ENCODE peak calls at places on chromosomes 11 and 22, in four cellular contexts. One of them, this sample, is unnamed. For H3K4me1 and H3K27me3, the result is how much of the 10 kb centered on the place peaks cover.

GRCh38 chr22:47395481-47395880 is 633.0 kb downstream of the TBC1D22A start:
- DNase-seq in BE2C: no peak
- DNase-seq in upper lobe of right lung: peak
- DNase-seq in ovary: no peak
- DNase-seq in this sample: peak

GRCh38 chr22:24727218-24727851 is 47.2 kb downstream of the PIWIL3 start:
- DNase-seq in ovary: no peak
- DNase-seq in BE2C: peak
- DNase-seq in upper lobe of right lung: no peak
- DNase-seq in this sample: peak

GRCh38 chr22:49995413-49996191 is 17.0 kb downstream of the IL17REL start:
- DNase-seq in upper lobe of right lung: peak
- DNase-seq in BE2C: peak
- DNase-seq in ovary: peak
- DNase-seq in this sample: peak

GRCh38 chr11:35144103-35144741 is 5.3 kb downstream of the CD44 start:
- DNase-seq in upper lobe of right lung: peak
- DNase-seq in BE2C: no peak
- DNase-seq in ovary: no peak
- DNase-seq in this sample: peak

GRCh38 chr11:131614514-131615085 is 244.2 kb downstream of the NTM start:
- DNase-seq in BE2C: no peak
- DNase-seq in upper lobe of right lung: no peak
- DNase-seq in ovary: no peak
- DNase-seq in this sample: no peak

GRCh38 chr11:19676508-19677379 is 35.9 kb upstream of the NAV2 start:
- DNase-seq in BE2C: no peak
- DNase-seq in ovary: no peak
- DNase-seq in upper lobe of right lung: no peak
- DNase-seq in this sample: no peak

GRCh38 chr11:46669606-46670243 is 30.7 kb downstream of the ARHGAP1 start:
- DNase-seq in upper lobe of right lung: peak
- DNase-seq in BE2C: no peak
- DNase-seq in ovary: no peak
- DNase-seq in this sample: no peak

GRCh38 chr22:42357634-42358296 is 74.4 kb downstream of the NFAM1 start:
- DNase-seq in upper lobe of right lung: peak
- DNase-seq in ovary: no peak
- DNase-seq in BE2C: no peak
- DNase-seq in this sample: no peak

GRCh38 chr11:78946945-78947914 is 372.6 kb upstream of the NARS2 start:
- DNase-seq in upper lobe of right lung: no peak
- DNase-seq in BE2C: no peak
- DNase-seq in ovary: no peak
- DNase-seq in this sample: no peak

GRCh38 chr22:39997939-39998726 is 3.4 kb downstream of the FAM83F start:
- DNase-seq in upper lobe of right lung: no peak
- DNase-seq in BE2C: peak
- DNase-seq in ovary: peak
- DNase-seq in this sample: no peak

GRCh38 chr11:130217133-130217631 is 57.6 kb downstream of the ST14 start:
- DNase-seq in ovary: no peak
- DNase-seq in upper lobe of right lung: peak
- DNase-seq in BE2C: no peak
- DNase-seq in this sample: peak

GRCh38 chr11:76885390-76886097 is 24.8 kb downstream of the ACER3 start:
- DNase-seq in BE2C: no peak
- DNase-seq in upper lobe of right lung: peak
- DNase-seq in ovary: no peak
- DNase-seq in this sample: peak

GRCh38 chr11:95363710-95364109 is 132.7 kb upstream of the SESN3 start:
- DNase-seq in upper lobe of right lung: no peak
- DNase-seq in ovary: no peak
- DNase-seq in BE2C: peak
- DNase-seq in this sample: no peak

GRCh38 chr11:47981667-47982404 is 1.5 kb downstream of the PTPRJ start:
- DNase-seq in BE2C: no peak
- DNase-seq in ovary: no peak
- DNase-seq in upper lobe of right lung: no peak
- DNase-seq in this sample: peak

GRCh38 chr22:26436903-26437515 is 7.9 kb downstream of the ASPHD2 start:
- DNase-seq in upper lobe of right lung: no peak
- DNase-seq in ovary: no peak
- DNase-seq in BE2C: no peak
- DNase-seq in this sample: no peak

GRCh38 chr11:56740107-56740506 is 8.4 kb downstream of the OR9G4 start:
- DNase-seq in BE2C: no peak
- DNase-seq in ovary: no peak
- DNase-seq in upper lobe of right lung: no peak
- DNase-seq in this sample: no peak

GRCh38 chr22:41682033-41682807 is 6.4 kb downstream of the SNU13 start:
- DNase-seq in BE2C: peak
- DNase-seq in ovary: peak
- DNase-seq in upper lobe of right lung: peak
- DNase-seq in this sample: peak

GRCh38 chr11:89405629-89406028 is 85.5 kb downstream of the NOX4 start:
- DNase-seq in ovary: no peak
- DNase-seq in upper lobe of right lung: no peak
- DNase-seq in BE2C: no peak
- DNase-seq in this sample: no peak

GRCh38 chr11:66268953-66269906 is 791 bp downstream of the RAB1B start:
- DNase-seq in ovary: peak
- DNase-seq in upper lobe of right lung: peak
- DNase-seq in BE2C: no peak
- DNase-seq in this sample: peak

GRCh38 chr22:31048570-31048969 is 32.5 kb upstream of the SMTN start:
- DNase-seq in upper lobe of right lung: no peak
- DNase-seq in ovary: no peak
- DNase-seq in BE2C: no peak
- DNase-seq in this sample: no peak

GRCh38 chr11:105621985-105622384 is 12.1 kb downstream of the GRIA4 start:
- DNase-seq in ovary: no peak
- DNase-seq in BE2C: no peak
- DNase-seq in upper lobe of right lung: no peak
- DNase-seq in this sample: no peak

GRCh38 chr11:2928605-2929510 is at the start of gene PHLDA2:
- DNase-seq in BE2C: no peak
- DNase-seq in upper lobe of right lung: peak
- DNase-seq in ovary: no peak
- DNase-seq in this sample: peak

GRCh38 chr11:19995131-19995530 is 165.1 kb downstream of the DBX1 start:
- DNase-seq in ovary: no peak
- DNase-seq in upper lobe of right lung: no peak
- DNase-seq in BE2C: no peak
- DNase-seq in this sample: peak

GRCh38 chr22:23684051-23684450 is 6.8 kb upstream of the RGL4 start:
- DNase-seq in ovary: no peak
- DNase-seq in upper lobe of right lung: no peak
- DNase-seq in BE2C: no peak
- DNase-seq in this sample: no peak

GRCh38 chr22:33409134-33409533 is 351.0 kb upstream of the SYN3 start:
- DNase-seq in BE2C: no peak
- DNase-seq in upper lobe of right lung: no peak
- DNase-seq in ovary: no peak
- DNase-seq in this sample: no peak
- TF ChIP-seq CTCF in BE2C: no peak
- TF ChIP-seq CTCF in upper lobe of right lung: no peak
- TF ChIP-seq CTCF in ovary: no peak
- TF ChIP-seq CTCF in this sample: no peak

DNA sequence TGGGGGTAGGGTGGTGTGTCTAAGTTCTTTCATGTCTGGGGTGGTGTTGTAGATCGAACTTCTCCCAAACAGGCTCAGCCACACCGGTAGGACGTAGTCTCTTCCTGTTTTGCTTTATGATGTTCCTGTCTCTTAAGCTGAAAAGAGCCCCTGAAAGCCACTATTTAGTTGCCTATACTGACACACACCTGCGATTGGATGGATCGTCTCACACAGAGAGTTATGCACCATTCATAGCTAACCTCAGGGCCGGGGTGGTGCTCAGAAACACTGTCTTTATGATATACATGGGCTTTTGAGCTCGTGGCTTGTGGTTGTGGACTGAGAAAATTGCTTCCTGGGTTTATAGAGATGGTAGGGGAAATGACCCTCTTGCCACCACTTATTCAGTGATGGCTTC is 137.6 kb downstream of the TEAD1 start:
- DNase-seq in upper lobe of right lung: no peak
- DNase-seq in BE2C: no peak
- DNase-seq in ovary: no peak
- DNase-seq in this sample: no peak
- H3K4me1 ChIP-seq in upper lobe of right lung: under half
- H3K4me1 ChIP-seq in BE2C: under half
- H3K4me1 ChIP-seq in ovary: under half
- H3K4me1 ChIP-seq in this sample: half or more

GRCh38 chr22:37735054-37735453 is 38.2 kb downstream of the TRIOBP start:
- DNase-seq in ovary: peak
- DNase-seq in BE2C: peak
- DNase-seq in upper lobe of right lung: peak
- DNase-seq in this sample: peak

GRCh38 chr22:37734402-37734700 is 37.5 kb downstream of the TRIOBP start:
- DNase-seq in ovary: peak
- DNase-seq in upper lobe of right lung: no peak
- DNase-seq in BE2C: no peak
- DNase-seq in this sample: no peak

GRCh38 chr22:37731804-37732471 is 35.1 kb downstream of the TRIOBP start:
- DNase-seq in upper lobe of right lung: no peak
- DNase-seq in BE2C: no peak
- DNase-seq in ovary: no peak
- DNase-seq in this sample: no peak

GRCh38 chr22:37732699-37733607 is 36.1 kb downstream of the TRIOBP start:
- DNase-seq in ovary: peak
- DNase-seq in upper lobe of right lung: no peak
- DNase-seq in BE2C: no peak
- DNase-seq in this sample: no peak

GRCh38 chr22:37733625-37734401 is 37.0 kb downstream of the TRIOBP start:
- DNase-seq in BE2C: no peak
- DNase-seq in upper lobe of right lung: peak
- DNase-seq in ovary: peak
- DNase-seq in this sample: no peak
- H3K27me3 ChIP-seq in BE2C: under half
- H3K27me3 ChIP-seq in upper lobe of right lung: under half
- H3K27me3 ChIP-seq in ovary: under half
- H3K27me3 ChIP-seq in this sample: under half

DNA sequence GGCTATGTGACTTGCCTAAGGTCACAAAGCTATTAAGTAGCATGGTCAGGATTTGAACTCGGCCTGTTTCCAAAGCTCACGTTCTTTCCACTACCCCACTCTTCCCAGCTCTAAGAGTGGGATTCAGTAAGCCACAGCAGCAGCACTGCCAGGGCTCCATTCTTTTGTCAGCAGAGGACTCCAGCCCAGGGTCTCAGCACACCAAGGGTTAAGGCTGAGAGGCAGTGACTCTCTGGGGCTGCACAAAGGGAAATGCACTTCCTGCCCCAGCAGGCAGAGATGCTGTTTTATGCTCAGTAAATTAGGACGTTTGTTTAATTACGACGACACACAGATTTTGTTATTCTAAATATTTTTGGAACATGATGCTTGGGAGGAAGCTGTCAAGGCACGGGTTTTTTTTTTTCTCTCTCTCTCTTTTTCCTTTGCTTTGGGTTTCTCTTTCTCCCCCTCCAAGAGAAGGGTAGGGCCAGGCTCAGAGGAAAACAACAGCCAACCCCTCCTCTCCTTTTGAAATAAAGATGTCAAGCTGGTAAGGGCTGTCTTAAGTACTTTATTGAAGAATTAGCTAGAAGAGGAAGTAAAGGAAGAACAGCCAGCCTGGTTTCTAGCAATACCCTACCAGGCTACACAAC is 2.9 kb downstream of the MYH9 start:
- DNase-seq in ovary: no peak
- DNase-seq in BE2C: no peak
- DNase-seq in upper lobe of right lung: no peak
- DNase-seq in this sample: peak
- TF ChIP-seq CTCF in ovary: no peak
- TF ChIP-seq CTCF in BE2C: no peak
- TF ChIP-seq CTCF in upper lobe of right lung: peak
- TF ChIP-seq CTCF in this sample: no peak

GRCh38 chr11:9002920-9003572 is 755 bp downstream of the NRIP3 start:
- DNase-seq in BE2C: no peak
- DNase-seq in ovary: no peak
- DNase-seq in upper lobe of right lung: no peak
- DNase-seq in this sample: no peak
- H3K4me1 ChIP-seq in BE2C: under half
- H3K4me1 ChIP-seq in ovary: under half
- H3K4me1 ChIP-seq in upper lobe of right lung: under half
- H3K4me1 ChIP-seq in this sample: under half

DNA sequence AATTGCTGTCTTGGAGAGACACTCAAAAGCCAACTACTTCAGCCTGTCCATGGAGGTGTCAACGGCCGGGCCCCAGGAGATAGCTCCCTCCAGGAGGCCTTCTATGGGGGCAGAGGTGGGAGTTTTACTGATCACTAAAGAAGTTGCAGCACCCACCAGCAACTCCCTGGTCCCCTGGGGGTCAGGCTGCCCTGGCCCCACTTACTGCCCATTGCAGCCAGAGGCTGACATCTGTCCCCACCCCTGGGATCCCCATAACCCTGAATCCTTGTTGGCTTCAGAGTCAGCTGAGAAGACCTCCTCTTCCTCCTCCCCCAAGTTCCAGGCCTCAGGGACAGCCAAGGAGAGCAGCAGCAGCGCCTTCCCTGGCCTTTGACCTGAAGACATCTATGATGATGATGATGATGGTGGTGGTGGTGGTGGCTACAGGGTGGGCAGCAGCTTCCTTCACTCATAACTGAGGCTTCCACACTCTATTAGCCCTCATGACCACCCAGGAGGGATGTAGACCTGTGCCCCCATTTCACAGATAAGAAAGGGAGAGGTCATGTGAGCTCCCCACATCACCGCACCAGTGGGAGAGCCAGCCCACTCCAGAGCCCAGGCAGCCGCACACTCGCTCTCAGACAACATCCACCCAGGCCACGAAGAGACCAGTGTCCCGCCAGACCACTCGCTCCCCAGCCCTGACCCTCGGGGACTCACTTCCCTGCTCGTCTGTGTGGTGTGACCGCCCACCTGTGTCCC is 43.8 kb upstream of the FGF3 start:
- DNase-seq in upper lobe of right lung: no peak
- DNase-seq in ovary: no peak
- DNase-seq in BE2C: no peak
- DNase-seq in this sample: no peak
- H3K27me3 ChIP-seq in upper lobe of right lung: under half
- H3K27me3 ChIP-seq in ovary: under half
- H3K27me3 ChIP-seq in BE2C: under half
- H3K27me3 ChIP-seq in this sample: under half

GRCh38 chr11:121119444-121119843 is 18.4 kb downstream of the TECTA start:
- DNase-seq in upper lobe of right lung: no peak
- DNase-seq in BE2C: no peak
- DNase-seq in ovary: no peak
- DNase-seq in this sample: no peak
- TF ChIP-seq CTCF in upper lobe of right lung: no peak
- TF ChIP-seq CTCF in BE2C: peak
- TF ChIP-seq CTCF in ovary: no peak
- TF ChIP-seq CTCF in this sample: no peak

GRCh38 chr11:33294797-33295196 is 37.6 kb downstream of the HIPK3 start:
- DNase-seq in ovary: no peak
- DNase-seq in BE2C: no peak
- DNase-seq in upper lobe of right lung: no peak
- DNase-seq in this sample: no peak
- H3K4me1 ChIP-seq in ovary: under half
- H3K4me1 ChIP-seq in BE2C: under half
- H3K4me1 ChIP-seq in upper lobe of right lung: under half
- H3K4me1 ChIP-seq in this sample: under half